ENCODE peak calls at places on chromosomes 6 and 20, in six cellular contexts. M is K562, N is HepG2, Z is GM12891, Y is H1, G is GM12878. L is an unnamed sample.
A peak's percentile ranks its signal among the peaks of the same experiment; 100 is the strongest.

GRCh38 chr6:73558624-73559398 is 38.0 kb upstream of the EEF1A1 start:
- DNase-seq in M (peak; percentile 16), N (no peak), Z (no peak), Y (no peak), G (no peak), L (no peak)

GRCh38 chr6:80523531-80523970 is 417.1 kb downstream of the BCKDHB start:
- DNase-seq in M (no peak), N (no peak), Z (no peak), Y (peak; percentile 74), G (no peak), L (no peak)

GRCh38 chr6:165636415-165637048 is 26.5 kb downstream of the PDE10A start:
- DNase-seq in M (no peak), N (no peak), Z (no peak), Y (no peak), G (no peak), L (no peak)

GRCh38 chr6:15416932-15417509 is 171.2 kb downstream of the JARID2 start:
- DNase-seq in M (no peak), N (no peak), Z (no peak), Y (no peak), G (no peak), L (no peak)

GRCh38 chr6:44826277-44826676 is 438.8 kb downstream of the CDC5L start:
- DNase-seq in M (no peak), N (no peak), Z (no peak), Y (no peak), G (no peak), L (no peak)

GRCh38 chr6:140269766-140270165 is 895.3 kb upstream of the CITED2 start:
- DNase-seq in M (no peak), N (no peak), Z (no peak), Y (no peak), G (no peak), L (no peak)

GRCh38 chr6:151869787-151870186 is 62.3 kb downstream of the ESR1 start:
- DNase-seq in M (no peak), N (no peak), Z (no peak), Y (no peak), G (no peak), L (no peak)

GRCh38 chr6:155100087-155100486 is 105.0 kb downstream of the TIAM2 start:
- DNase-seq in M (no peak), N (no peak), Z (no peak), Y (no peak), G (no peak), L (no peak)

GRCh38 chr6:170480045-170480714 is 72.9 kb downstream of the PSMB1 start:
- DNase-seq in M (no peak), N (no peak), Z (no peak), Y (no peak), G (no peak), L (no peak)

GRCh38 chr6:43785904-43786303 is 15.9 kb downstream of the VEGFA start:
- DNase-seq in M (no peak), N (no peak), Z (no peak), Y (no peak), G (no peak), L (no peak)

GRCh38 chr6:38389875-38390274 is 249.9 kb downstream of the BTBD9 start:
- DNase-seq in M (no peak), N (no peak), Z (no peak), Y (no peak), G (no peak), L (no peak)

GRCh38 chr6:16518265-16518664 is 243.0 kb downstream of the ATXN1 start:
- DNase-seq in M (no peak), N (no peak), Z (no peak), Y (no peak), G (no peak), L (no peak)

GRCh38 chr6:160224599-160225237 is 33.9 kb downstream of the SLC22A2 start:
- DNase-seq in M (no peak), N (no peak), Z (no peak), Y (no peak), G (no peak), L (no peak)

GRCh38 chr6:160221918-160222317 is 36.7 kb downstream of the SLC22A2 start:
- DNase-seq in M (no peak), N (no peak), Z (no peak), Y (no peak), G (no peak), L (no peak)

GRCh38 chr6:160217863-160218262 is 40.8 kb downstream of the SLC22A2 start:
- DNase-seq in M (no peak), N (no peak), Z (no peak), Y (no peak), G (no peak), L (no peak)

GRCh38 chr6:160222491-160222890 is 36.1 kb downstream of the SLC22A2 start:
- DNase-seq in M (no peak), N (no peak), Z (no peak), Y (peak; percentile 58), G (no peak), L (no peak)

DNA sequence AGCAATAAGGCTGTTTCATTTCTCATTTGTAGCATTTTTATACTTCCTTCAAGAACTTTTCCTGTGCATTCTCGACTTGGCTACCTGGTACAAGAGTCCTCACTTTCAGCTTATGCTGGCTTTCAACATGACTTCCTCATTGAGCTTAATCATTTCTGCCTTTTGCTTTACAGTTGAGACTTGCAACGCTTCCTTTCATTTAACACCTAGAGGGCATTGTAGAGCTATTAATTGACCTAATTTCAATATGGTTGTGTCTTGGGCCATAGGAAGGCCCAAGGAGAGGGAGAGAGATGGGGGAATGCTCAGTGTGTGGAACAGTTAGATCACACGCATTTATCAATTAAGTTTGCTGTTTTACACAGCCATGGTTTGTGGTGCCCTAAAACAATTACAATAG is 37.2 kb downstream of the SLC22A2 start:
- DNase-seq in M (no peak), N (peak; percentile 13), Z (no peak), Y (no peak), G (peak; percentile 12), L (no peak)
- TF ChIP-seq TAF1 in M (no peak), N (no peak), Z (no peak), Y (no peak), G (no peak), L (no peak)

GRCh38 chr20:45972500-45973183 is 639 bp upstream of the ZNF335 start:
- DNase-seq in M (no peak), N (no peak), Z (peak; percentile 92), Y (no peak), G (no peak), L (peak; percentile 93)
- TF ChIP-seq POLR2AphosphoS5 in M (peak; percentile 78), N (peak; percentile 74), Z (no peak), Y (peak; percentile 6), G (peak; percentile 69), L (peak; percentile 47)

GRCh38 chr6:36676142-36677058 is 2.1 kb upstream of the CDKN1A start:
- DNase-seq in M (no peak), N (peak; percentile 81), Z (no peak), Y (no peak), G (no peak), L (no peak)

GRCh38 chr6:36677059-36677749 is 1.3 kb upstream of the CDKN1A start:
- DNase-seq in M (no peak), N (peak; percentile 31), Z (no peak), Y (no peak), G (no peak), L (no peak)

GRCh38 chr6:36678488-36679042 is at the start of gene CDKN1A:
- DNase-seq in M (peak; percentile 91), N (peak; percentile 87), Z (peak; percentile 70), Y (peak; percentile 84), G (no peak), L (peak; percentile 77)

GRCh38 chr6:36677753-36678487 is 594 bp upstream of the CDKN1A start:
- DNase-seq in M (no peak), N (peak; percentile 97), Z (no peak), Y (no peak), G (no peak), L (no peak)

DNA sequence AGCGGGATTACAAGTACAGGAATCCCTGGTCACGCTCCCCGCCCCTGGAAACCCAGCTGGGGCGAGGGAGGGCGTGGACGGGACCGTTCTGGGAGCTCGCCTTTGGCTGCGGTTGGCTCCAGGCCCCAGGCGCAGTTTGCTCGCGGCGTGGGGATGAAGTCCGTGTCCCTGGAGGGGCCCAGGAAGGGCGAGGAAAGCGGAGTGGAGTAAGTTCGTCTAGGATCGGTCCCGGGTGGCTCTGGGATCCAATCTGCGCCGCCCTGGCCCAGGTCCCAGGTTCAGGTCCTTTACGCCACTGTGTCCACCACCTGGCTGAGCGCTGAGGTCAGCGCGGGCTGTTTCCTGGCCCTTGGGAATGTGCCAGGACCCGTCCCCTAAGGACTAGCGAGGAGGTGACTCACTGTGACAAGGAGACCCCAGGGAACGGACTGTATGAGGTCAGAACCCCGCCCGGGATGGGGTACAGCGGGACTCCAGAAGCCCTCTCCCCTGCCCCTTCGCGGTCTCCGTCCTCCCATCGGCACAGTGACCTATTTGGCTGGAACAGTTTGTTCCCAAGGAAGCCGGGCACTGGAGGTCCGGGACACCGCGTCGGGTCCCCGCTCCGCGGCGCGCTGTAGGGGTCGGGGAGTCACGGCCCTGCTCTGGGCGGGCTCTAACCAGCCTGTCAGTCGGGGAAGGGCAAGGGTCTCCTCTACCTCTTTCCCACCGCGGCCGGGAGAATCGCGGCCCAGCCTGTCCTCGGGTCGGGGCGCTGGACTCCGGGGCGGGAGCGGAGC is 718 bp downstream of the CDKN1A start:
- DNase-seq in M (peak; percentile 62), N (peak; percentile 50), Z (no peak), Y (peak; percentile 75), G (no peak), L (no peak)
- TF ChIP-seq POLR2A in M (no peak), N (no peak), Z (peak; percentile 60), Y (no peak), G (peak; percentile 73), L (no peak)

GRCh38 chr6:351011-351866 is 40.3 kb upstream of the IRF4 start:
- DNase-seq in M (no peak), N (no peak), Z (no peak), Y (no peak), G (no peak), L (no peak)
- TF ChIP-seq TAF1 in M (no peak), N (no peak), Z (no peak), Y (no peak), G (no peak), L (no peak)

DNA sequence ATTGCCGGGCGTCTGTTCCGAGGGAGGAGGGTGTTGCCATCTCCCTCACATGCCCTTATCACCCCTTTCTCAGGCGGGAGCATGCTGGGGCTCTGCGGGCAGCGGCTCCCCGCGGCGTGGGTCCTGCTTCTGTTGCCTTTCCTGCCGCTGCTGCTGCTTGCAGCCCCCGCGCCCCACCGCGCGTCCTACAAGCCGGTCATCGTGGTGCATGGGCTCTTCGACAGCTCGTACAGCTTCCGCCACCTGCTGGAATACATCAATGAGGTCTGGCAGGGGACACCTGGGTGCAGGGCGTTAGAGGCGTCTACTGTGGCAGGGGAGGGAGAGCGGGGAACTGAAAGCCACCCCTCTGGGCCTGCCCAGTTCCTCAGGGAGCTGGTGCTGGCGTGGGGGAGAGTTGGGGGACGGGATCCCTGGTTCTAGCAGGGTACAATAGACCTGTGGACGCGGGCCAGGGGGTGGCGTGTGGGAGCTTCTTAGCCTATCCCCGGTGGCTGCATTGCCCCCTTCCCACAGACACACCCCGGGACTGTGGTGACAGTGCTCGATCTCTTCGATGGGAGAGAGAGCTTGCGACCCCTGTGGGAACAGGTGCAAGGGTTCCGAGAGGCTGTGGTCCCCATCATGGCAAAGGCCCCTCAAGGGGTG is 697 bp downstream of the PPT2 start:
- DNase-seq in M (peak; percentile 83), N (peak; percentile 86), Z (peak; percentile 83), Y (peak; percentile 71), G (no peak), L (peak; percentile 80)
- TF ChIP-seq POLR2AphosphoS5 in M (no peak), N (no peak), Z (no peak), Y (no peak), G (no peak), L (no peak)

GRCh38 chr6:27866370-27867050 is 45.7 kb downstream of the OR2B2 start:
- DNase-seq in M (no peak), N (peak; percentile 32), Z (no peak), Y (peak; percentile 65), G (peak; percentile 74), L (no peak)
- TF ChIP-seq POLR2A in M (no peak), N (peak; percentile 83), Z (peak; percentile 98), Y (peak; percentile 98), G (no peak), L (peak; percentile 93)

L was measured in GM12892.